ENCODE peak calls at places on chromosomes 2 and 18, in ten cellular contexts. Z is AG04449, F is fibroblast of pulmonary artery, Q is kidney, K is cardiac muscle cell, P is GM12865, G is tibial artery, B is SK-N-SH, A is BE2C, S is Calu3. T is an unnamed sample.

GRCh38 chr2:26916128-26916692 is 54.2 kb upstream of the MAPRE3 start:
- DNase-seq in B (no peak), Q (no peak), Z (no peak), F (no peak), A (no peak), S (no peak), K (no peak), P (no peak), G (no peak), T (no peak)

GRCh38 chr18:71012789-71013188 is 723.9 kb downstream of the SOCS6 start:
- DNase-seq in A (no peak), Q (no peak), S (no peak), P (no peak), F (peak), K (no peak), Z (no peak), G (no peak), B (no peak), T (no peak)

GRCh38 chr18:54888933-54889332 is 60.7 kb downstream of the RAB27B start:
- DNase-seq in B (no peak), S (no peak), K (no peak), F (peak), Q (no peak), G (no peak), P (no peak), A (no peak), Z (no peak), T (no peak)

GRCh38 chr2:236632295-236633218 is 62.9 kb downstream of the ACKR3 start:
- DNase-seq in Z (no peak), F (no peak), G (no peak), B (no peak), A (no peak), K (no peak), S (no peak), P (no peak), Q (no peak), T (no peak)

GRCh38 chr2:75579186-75579585 is 18.4 kb upstream of the EVA1A start:
- DNase-seq in S (no peak), P (no peak), A (no peak), F (no peak), G (no peak), K (no peak), Q (no peak), Z (no peak), B (no peak), T (no peak)

GRCh38 chr2:195559431-195559914 is 97.6 kb upstream of the SLC39A10 start:
- DNase-seq in K (no peak), Z (peak), G (no peak), P (peak), B (no peak), A (no peak), S (no peak), F (peak), Q (no peak), T (no peak)

GRCh38 chr18:7766817-7767216 is 199.7 kb downstream of the PTPRM start:
- DNase-seq in S (no peak), Q (no peak), A (peak), Z (no peak), B (peak), G (no peak), F (no peak), P (no peak), K (no peak), T (no peak)

GRCh38 chr2:181456660-181457120 is 496 bp upstream of the ITGA4 start:
- DNase-seq in F (no peak), S (no peak), P (peak), Z (no peak), K (peak), G (peak), B (peak), Q (peak), A (peak), T (peak)

GRCh38 chr2:173667415-173667814 is 297.8 kb downstream of the SP3 start:
- DNase-seq in S (peak), G (no peak), Z (no peak), F (peak), B (no peak), P (peak), Q (no peak), A (no peak), K (peak), T (no peak)
- TF ChIP-seq CTCF in S (peak), G (no peak), Z (peak), F (peak), B (peak), P (no peak), Q (no peak), A (no peak), K (peak), T (no peak)

GRCh38 chr2:187451510-187451909 is 3.5 kb upstream of the CALCRL start:
- DNase-seq in Q (no peak), P (no peak), G (no peak), S (no peak), F (no peak), K (no peak), B (no peak), Z (no peak), A (no peak), T (no peak)

GRCh38 chr2:187453078-187453641 is 5.1 kb upstream of the CALCRL start:
- DNase-seq in B (peak), Z (no peak), Q (no peak), A (no peak), K (peak), G (no peak), F (peak), S (no peak), P (peak), T (no peak)
- TF ChIP-seq CTCF in B (peak), Z (peak), Q (peak), A (peak), K (peak), G (peak), F (peak), S (peak), P (peak), T (no peak)

GRCh38 chr2:71672011-71672639 is 218.8 kb downstream of the DYSF start:
- DNase-seq in A (no peak), S (no peak), F (no peak), Z (no peak), Q (peak), P (no peak), B (peak), G (peak), K (peak), T (peak)
- TF ChIP-seq CTCF in A (no peak), S (no peak), F (peak), Z (peak), Q (no peak), P (no peak), B (no peak), G (no peak), K (peak), T (peak)

GRCh38 chr2:102975996-102976636 is 214.3 kb downstream of the TMEM182 start:
- DNase-seq in P (peak), K (peak), S (peak), F (peak), Q (no peak), G (no peak), B (peak), A (peak), Z (no peak), T (peak)
- TF ChIP-seq CTCF in P (peak), K (peak), S (peak), F (peak), Q (peak), G (no peak), B (peak), A (peak), Z (no peak), T (peak)